ENCODE peak calls at places on chromosomes 6 and 20, in five cellular contexts. F, N, G, H and D are unnamed samples.

GRCh38 chr20:63183422-63184146 is 32.3 kb downstream of the YTHDF1 start:
- DNase-seq in F (no peak), N (no peak), G (no peak), H (no peak), D (no peak)

GRCh38 chr6:70834520-70834919 is 122.3 kb downstream of the B3GAT2 start:
- DNase-seq in F (no peak), N (no peak), G (no peak), H (no peak), D (no peak)

GRCh38 chr6:43887340-43887858 is 117.4 kb downstream of the VEGFA start:
- DNase-seq in F (no peak), N (peak), G (no peak), H (no peak), D (no peak)

GRCh38 chr6:112881027-112881426 is 533.9 kb downstream of the RFPL4B start:
- DNase-seq in F (no peak), N (no peak), G (peak), H (no peak), D (no peak)

GRCh38 chr6:127117979-127118504 is 429 bp upstream of the RSPO3 start:
- DNase-seq in F (peak), N (peak), G (no peak), H (no peak), D (no peak)

GRCh38 chr6:42618105-42618504 is 54.3 kb downstream of the UBR2 start:
- DNase-seq in F (no peak), N (no peak), G (no peak), H (no peak), D (no peak)

GRCh38 chr6:44001318-44001868 is 125.9 kb downstream of the MRPL14 start:
- DNase-seq in F (no peak), N (peak), G (no peak), H (no peak), D (no peak)

GRCh38 chr20:43459022-43459942 is 1.6 kb downstream of the SRSF6 start:
- DNase-seq in F (peak), N (no peak), G (no peak), H (no peak), D (no peak)

GRCh38 chr6:97866616-97867015 is 583.6 kb upstream of the MMS22L start:
- DNase-seq in F (no peak), N (no peak), G (no peak), H (no peak), D (no peak)

GRCh38 chr6:107690546-107690863 is 133.6 kb downstream of the SCML4 start:
- DNase-seq in F (no peak), N (no peak), G (no peak), H (no peak), D (no peak)

GRCh38 chr6:140475086-140475485 is 1100.6 kb upstream of the CITED2 start:
- DNase-seq in F (no peak), N (no peak), G (no peak), H (no peak), D (no peak)

GRCh38 chr6:132259070-132259469 is 142.2 kb downstream of the MOXD1 start:
- DNase-seq in F (no peak), N (no peak), G (no peak), H (no peak), D (no peak)

GRCh38 chr6:6348251-6348650 is 27.8 kb upstream of the F13A1 start:
- DNase-seq in F (no peak), N (no peak), G (no peak), H (no peak), D (no peak)

GRCh38 chr20:32605167-32605656 is 20.1 kb upstream of the NOL4L start:
- DNase-seq in F (no peak), N (no peak), G (no peak), H (no peak), D (no peak)

GRCh38 chr6:123594776-123595175 is 42.0 kb downstream of the TRDN start:
- DNase-seq in F (no peak), N (no peak), G (no peak), H (no peak), D (no peak)

GRCh38 chr6:134875367-134875766 is 74.5 kb downstream of the ALDH8A1 start:
- DNase-seq in F (no peak), N (no peak), G (no peak), H (no peak), D (no peak)

GRCh38 chr20:5918856-5919633 is 31.3 kb downstream of the TRMT6 start:
- DNase-seq in F (no peak), N (no peak), G (no peak), H (no peak), D (no peak)

GRCh38 chr6:20497200-20497820 is 36.9 kb upstream of the CDKAL1 start:
- DNase-seq in F (no peak), N (no peak), G (peak), H (no peak), D (no peak)

GRCh38 chr20:39630215-39630614 is 668.1 kb downstream of the DHX35 start:
- DNase-seq in F (no peak), N (no peak), G (no peak), H (no peak), D (no peak)

GRCh38 chr20:53497246-53497645 is 96.4 kb downstream of the ZNF217 start:
- DNase-seq in F (no peak), N (no peak), G (no peak), H (no peak), D (no peak)

GRCh38 chr6:158645064-158646022 is 800 bp upstream of the DYNLT1 start:
- DNase-seq in F (no peak), N (peak), G (no peak), H (no peak), D (no peak)

GRCh38 chr6:145668844-145669243 is 66.5 kb downstream of the EPM2A start:
- DNase-seq in F (no peak), N (no peak), G (no peak), H (no peak), D (no peak)

GRCh38 chr20:33043731-33044181 is 9.9 kb upstream of the BPIFB3 start:
- DNase-seq in F (no peak), N (no peak), G (no peak), H (no peak), D (no peak)

GRCh38 chr6:161424421-161424820 is 150.6 kb upstream of the AGPAT4 start:
- DNase-seq in F (no peak), N (no peak), G (no peak), H (no peak), D (no peak)

GRCh38 chr20:56995635-56996075 is 270.8 kb downstream of the BMP7 start:
- DNase-seq in F (no peak), N (no peak), G (no peak), H (no peak), D (no peak)

GRCh38 chr6:17768388-17768787 is 61.7 kb upstream of the NUP153 start:
- DNase-seq in F (no peak), N (no peak), G (no peak), H (no peak), D (no peak)

GRCh38 chr20:23225407-23226060 is 125.1 kb upstream of the NXT1 start:
- DNase-seq in F (peak), N (no peak), G (peak), H (peak), D (no peak)

GRCh38 chr6:157267109-157267611 is 56.2 kb downstream of the TMEM242 start:
- DNase-seq in F (no peak), N (peak), G (no peak), H (no peak), D (no peak)

GRCh38 chr20:54231006-54231405 is 23.1 kb downstream of the PFDN4 start:
- DNase-seq in F (no peak), N (no peak), G (no peak), H (no peak), D (no peak)

GRCh38 chr20:11776687-11777086 is 141.0 kb upstream of the BTBD3 start:
- DNase-seq in F (no peak), N (no peak), G (no peak), H (no peak), D (no peak)

GRCh38 chr6:43584892-43585570 is 9.0 kb downstream of the POLH start:
- DNase-seq in F (no peak), N (no peak), G (no peak), H (no peak), D (no peak)

GRCh38 chr6:81772741-81773140 is 20.3 kb upstream of the TENT5A start:
- DNase-seq in F (no peak), N (no peak), G (no peak), H (no peak), D (no peak)

GRCh38 chr6:88045521-88046136 is 2.0 kb upstream of the SPACA1 start:
- DNase-seq in F (no peak), N (no peak), G (no peak), H (no peak), D (no peak)

GRCh38 chr20:717271-717670 is 41.7 kb upstream of the SCRT2 start:
- DNase-seq in F (no peak), N (no peak), G (no peak), H (no peak), D (no peak)

GRCh38 chr20:1827974-1828785 is 67.0 kb upstream of the SIRPA start:
- DNase-seq in F (peak), N (peak), G (no peak), H (no peak), D (no peak)

GRCh38 chr6:106973018-106973840 is 1.3 kb downstream of the CD24 start:
- DNase-seq in F (no peak), N (no peak), G (no peak), H (no peak), D (no peak)

DNA sequence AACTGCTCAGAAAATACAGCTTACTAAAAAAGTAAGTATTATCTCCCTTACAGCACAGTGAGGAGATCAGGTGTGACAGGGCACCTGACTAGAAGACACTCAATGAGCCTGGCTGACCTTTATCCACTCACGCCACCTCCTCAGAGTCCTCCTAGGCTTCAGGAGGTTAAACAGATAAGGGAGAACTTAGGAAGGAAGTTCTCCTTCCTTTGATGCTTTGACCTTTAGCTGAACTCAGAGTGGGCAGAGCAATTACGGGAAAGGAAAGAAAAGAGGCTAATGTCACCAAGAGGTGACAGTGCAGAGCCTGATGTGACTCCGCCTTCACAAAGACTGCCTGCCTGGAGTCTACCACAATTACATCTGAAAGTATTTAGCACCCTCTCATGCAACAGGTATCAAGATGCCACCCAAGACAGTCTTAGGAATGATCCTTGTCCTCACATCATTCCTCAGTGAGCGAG is 36.7 kb downstream of the MAN1A1 start:
- DNase-seq in F (no peak), N (no peak), G (no peak), H (no peak), D (no peak)
- H3K4me3 ChIP-seq in F (no peak), N (no peak), G (no peak), H (no peak), D (no peak)

DNA sequence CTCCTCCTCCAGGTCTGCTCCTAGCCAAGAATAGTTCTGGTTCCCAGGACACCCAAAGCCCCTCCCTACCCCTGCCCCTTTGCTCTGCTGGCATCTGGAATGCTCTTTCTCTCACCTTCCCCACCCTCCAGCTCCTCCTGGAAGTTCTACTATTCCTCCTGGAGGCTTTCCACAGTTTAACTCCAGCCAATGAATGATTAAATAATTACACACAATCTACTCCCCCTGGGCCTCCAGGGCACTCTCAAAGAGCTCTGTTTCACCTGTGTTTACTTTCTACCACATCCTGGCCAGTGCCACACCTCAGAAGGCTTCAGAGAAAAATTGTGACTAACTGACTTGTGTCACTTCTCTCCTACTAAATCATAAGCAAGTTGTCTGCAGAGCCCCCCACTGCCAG is 36.2 kb downstream of the GCM1 start:
- DNase-seq in F (no peak), N (no peak), G (no peak), H (no peak), D (no peak)
- H3K4me3 ChIP-seq in F (no peak), N (no peak), G (no peak), H (no peak), D (no peak)

DNA sequence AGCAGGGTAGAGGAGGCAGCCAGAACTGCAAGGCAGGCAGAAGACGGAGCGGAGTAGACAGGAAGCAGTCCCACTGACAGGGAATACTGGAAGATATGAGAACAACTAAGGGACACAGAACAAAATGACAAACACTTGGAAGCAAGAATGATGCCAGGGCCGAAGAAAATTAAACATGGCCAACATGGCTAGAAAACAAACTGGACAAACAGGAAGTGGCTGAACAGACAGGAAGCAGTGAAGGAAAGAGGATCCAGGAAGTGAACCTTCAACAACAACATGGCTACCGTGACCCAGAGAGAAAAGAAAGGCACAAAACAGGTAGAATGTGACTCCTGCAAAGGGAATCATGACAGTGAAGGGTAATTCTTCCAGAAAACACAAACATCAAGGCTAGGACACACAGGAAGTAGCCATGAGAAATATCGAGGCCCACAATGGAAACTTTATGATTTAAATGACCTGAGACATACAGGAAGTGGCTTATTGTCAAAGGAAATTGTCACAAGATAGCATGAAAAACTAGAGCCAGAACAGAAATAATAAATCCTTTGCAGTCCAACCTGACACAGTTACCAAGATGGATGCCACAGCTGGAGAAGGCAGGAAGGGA is 9.1 kb downstream of the COL11A2 start:
- DNase-seq in F (no peak), N (no peak), G (no peak), H (no peak), D (no peak)
- H3K4me3 ChIP-seq in F (no peak), N (no peak), G (no peak), H (no peak), D (no peak)

GRCh38 chr6:31544676-31545075 is 1.7 kb downstream of the ATP6V1G2 start:
- DNase-seq in F (no peak), N (no peak), G (no peak), H (no peak), D (no peak)

GRCh38 chr6:31546962-31547726 is at the start of gene NFKBIL1:
- DNase-seq in F (peak), N (peak), G (peak), H (peak), D (peak)

GRCh38 chr6:31543639-31544038 is 1.8 kb upstream of the DDX39B start:
- DNase-seq in F (no peak), N (no peak), G (no peak), H (no peak), D (no peak)

GRCh38 chr6:31546339-31546961 is at the start of gene ATP6V1G2:
- DNase-seq in F (peak), N (peak), G (peak), H (peak), D (no peak)

DNA sequence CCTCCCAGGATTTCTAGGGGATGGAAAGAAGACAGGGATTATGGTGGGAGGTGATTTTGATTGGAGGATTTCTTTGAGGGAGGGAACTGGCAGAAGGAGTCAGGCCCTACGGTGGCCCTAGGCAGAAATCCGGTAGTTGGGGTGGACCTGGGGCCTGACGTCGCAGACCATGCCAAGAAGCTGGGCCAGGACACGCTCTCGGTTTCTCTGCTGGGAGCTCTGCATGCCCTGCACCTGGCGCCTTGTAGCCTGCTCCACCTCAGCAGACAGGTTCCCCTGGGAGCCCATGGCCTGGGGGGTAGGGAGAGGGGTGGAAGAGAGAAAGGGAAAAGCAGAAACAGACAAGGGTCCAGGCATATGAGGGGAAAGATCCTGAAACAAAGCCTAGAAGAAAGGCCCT is 1.1 kb downstream of the ATP6V1G2 start:
- DNase-seq in F (no peak), N (no peak), G (no peak), H (no peak), D (no peak)
- H3K4me3 ChIP-seq in F (no peak), N (no peak), G (no peak), H (no peak), D (no peak)